ENCODE peak calls at places on chromosomes 1 and 21, in five cellular contexts. P, T, K, V and D are unnamed samples.

GRCh38 chr1:214337536-214337935 is 56.6 kb downstream of the SMYD2 start:
- DNase-seq in P (peak), T (no peak), K (peak), V (peak), D (peak)

GRCh38 chr1:2319291-2319690 is 72.1 kb downstream of the MORN1 start:
- DNase-seq in P (no peak), T (no peak), K (no peak), V (no peak), D (no peak)

GRCh38 chr1:54955359-54955758 is 25.1 kb upstream of the TMEM61 start:
- DNase-seq in P (peak), T (peak), K (peak), V (no peak), D (peak)

GRCh38 chr21:42498012-42498411 is 2.0 kb upstream of the RSPH1 start:
- DNase-seq in P (no peak), T (no peak), K (no peak), V (no peak), D (no peak)

GRCh38 chr21:25565272-25566199 is 41.7 kb downstream of the MRPL39 start:
- DNase-seq in P (no peak), T (no peak), K (no peak), V (no peak), D (no peak)

GRCh38 chr1:7885513-7886298 is 32.8 kb upstream of the UTS2 start:
- DNase-seq in P (no peak), T (no peak), K (no peak), V (peak), D (no peak)

GRCh38 chr1:7335224-7335879 is 435.7 kb upstream of the VAMP3 start:
- DNase-seq in P (no peak), T (no peak), K (no peak), V (no peak), D (no peak)

GRCh38 chr1:247114351-247115140 is 10.4 kb upstream of the ZNF669 start:
- DNase-seq in P (no peak), T (no peak), K (no peak), V (no peak), D (no peak)

GRCh38 chr1:23529146-23530088 is 1.6 kb downstream of the E2F2 start:
- DNase-seq in P (no peak), T (peak), K (no peak), V (no peak), D (no peak)

GRCh38 chr1:4068076-4068475 is 168.0 kb upstream of the C1orf174 start:
- DNase-seq in P (no peak), T (no peak), K (no peak), V (no peak), D (no peak)

GRCh38 chr1:233516732-233517131 is 97.2 kb upstream of the KCNK1 start:
- DNase-seq in P (no peak), T (no peak), K (no peak), V (no peak), D (no peak)

GRCh38 chr1:81802601-81803422 is 2.1 kb downstream of the ADGRL2 start:
- DNase-seq in P (peak), T (no peak), K (peak), V (peak), D (peak)

GRCh38 chr1:223776075-223776814 is 63.9 kb downstream of the CAPN2 start:
- DNase-seq in P (peak), T (peak), K (peak), V (no peak), D (peak)

GRCh38 chr1:40161888-40162397 is 756 bp downstream of the RLF start:
- DNase-seq in P (no peak), T (peak), K (no peak), V (no peak), D (peak)